ENCODE peak calls at places on chromosomes 4 and X, in seven cellular contexts. W, R, Z, M, Q, X and N are unnamed samples. For H3K4me1, the result is how much of the 10 kb centered on the place peaks cover.

GRCh38 chrX:74395556-74395955 is 25.7 kb upstream of the SLC16A2 start:
- DNase-seq in W (no peak), R (no peak), Z (no peak), M (no peak), Q (no peak), X (no peak), N (no peak)

GRCh38 chr4:61380865-61381264 is 180.7 kb downstream of the ADGRL3 start:
- DNase-seq in W (no peak), R (no peak), Z (no peak), M (no peak), Q (no peak), X (no peak), N (no peak)

GRCh38 chr4:10096201-10096975 is 20.2 kb downstream of the WDR1 start:
- DNase-seq in W (no peak), R (no peak), Z (peak), M (peak), Q (no peak), X (peak), N (peak)

GRCh38 chr4:130545596-130545995 is 1449.6 kb downstream of the C4orf33 start:
- DNase-seq in W (no peak), R (no peak), Z (no peak), M (no peak), Q (no peak), X (no peak), N (no peak)

GRCh38 chr4:4837921-4838601 is 21.4 kb upstream of the MSX1 start:
- DNase-seq in W (no peak), R (no peak), Z (no peak), M (no peak), Q (no peak), X (no peak), N (no peak)

GRCh38 chr4:25178838-25179261 is 18.6 kb upstream of the SEPSECS start:
- DNase-seq in W (no peak), R (peak), Z (no peak), M (no peak), Q (no peak), X (no peak), N (no peak)

GRCh38 chr4:139913398-139913990 is 240.5 kb downstream of the MAML3 start:
- DNase-seq in W (no peak), R (peak), Z (no peak), M (no peak), Q (no peak), X (no peak), N (no peak)

GRCh38 chr4:73576366-73576765 is 43.9 kb downstream of the RASSF6 start:
- DNase-seq in W (no peak), R (no peak), Z (no peak), M (no peak), Q (no peak), X (no peak), N (no peak)

GRCh38 chrX:111098874-111099273 is 2.9 kb downstream of the PAK3 start:
- DNase-seq in W (no peak), R (peak), Z (peak), M (peak), Q (peak), X (no peak), N (peak)

GRCh38 chr4:147103403-147103946 is 157.8 kb upstream of the TTC29 start:
- DNase-seq in W (no peak), R (no peak), Z (no peak), M (no peak), Q (no peak), X (no peak), N (peak)

GRCh38 chr4:67883902-67884301 is at the start of gene TMPRSS11D:
- DNase-seq in W (no peak), R (no peak), Z (no peak), M (no peak), Q (no peak), X (no peak), N (no peak)

GRCh38 chrX:144566592-144566991 is 680.7 kb upstream of the SPANXN1 start:
- DNase-seq in W (no peak), R (no peak), Z (no peak), M (no peak), Q (no peak), X (no peak), N (no peak)

GRCh38 chr4:30973993-30974392 is 253.8 kb downstream of the PCDH7 start:
- DNase-seq in W (no peak), R (no peak), Z (no peak), M (no peak), Q (no peak), X (no peak), N (no peak)

GRCh38 chrX:97267376-97267775 is 383.7 kb downstream of the RPA4 start:
- DNase-seq in W (no peak), R (no peak), Z (no peak), M (no peak), Q (no peak), X (no peak), N (no peak)

GRCh38 chrX:103439161-103439560 is 62.8 kb downstream of the BEX3 start:
- DNase-seq in W (no peak), R (no peak), Z (no peak), M (no peak), Q (no peak), X (no peak), N (no peak)

GRCh38 chrX:119688856-119689455 is 4.0 kb downstream of the SEPTIN6 start:
- DNase-seq in W (no peak), R (no peak), Z (no peak), M (no peak), Q (no peak), X (no peak), N (no peak)

GRCh38 chrX:150465856-150466775 is 102.3 kb upstream of the MTM1 start:
- DNase-seq in W (no peak), R (no peak), Z (no peak), M (no peak), Q (no peak), X (no peak), N (no peak)

GRCh38 chr4:144582105-144582850 is 63.7 kb upstream of the HHIP start:
- DNase-seq in W (no peak), R (no peak), Z (no peak), M (no peak), Q (no peak), X (no peak), N (no peak)

GRCh38 chrX:147901476-147902126 is 10.1 kb upstream of the FMR1 start:
- DNase-seq in W (no peak), R (no peak), Z (no peak), M (no peak), Q (no peak), X (no peak), N (no peak)

GRCh38 chr4:174764105-174764729 is 64.8 kb downstream of the GLRA3 start:
- DNase-seq in W (no peak), R (peak), Z (peak), M (peak), Q (peak), X (no peak), N (peak)

GRCh38 chr4:73224886-73225285 is 33.7 kb downstream of the ANKRD17 start:
- DNase-seq in W (no peak), R (no peak), Z (no peak), M (no peak), Q (no peak), X (no peak), N (no peak)

GRCh38 chr4:36719425-36719824 is 438.0 kb downstream of the DTHD1 start:
- DNase-seq in W (no peak), R (no peak), Z (no peak), M (no peak), Q (no peak), X (no peak), N (no peak)

GRCh38 chrX:56783450-56783831 is 54.4 kb downstream of the NBDY start:
- DNase-seq in W (no peak), R (no peak), Z (no peak), M (no peak), Q (peak), X (peak), N (no peak)

GRCh38 chr4:8021796-8022195 is 82.1 kb upstream of the AFAP1 start:
- DNase-seq in W (no peak), R (no peak), Z (no peak), M (no peak), Q (peak), X (no peak), N (no peak)

GRCh38 chr4:151850751-151851150 is 89.9 kb upstream of the GATB start:
- DNase-seq in W (no peak), R (no peak), Z (no peak), M (no peak), Q (no peak), X (no peak), N (no peak)

DNA sequence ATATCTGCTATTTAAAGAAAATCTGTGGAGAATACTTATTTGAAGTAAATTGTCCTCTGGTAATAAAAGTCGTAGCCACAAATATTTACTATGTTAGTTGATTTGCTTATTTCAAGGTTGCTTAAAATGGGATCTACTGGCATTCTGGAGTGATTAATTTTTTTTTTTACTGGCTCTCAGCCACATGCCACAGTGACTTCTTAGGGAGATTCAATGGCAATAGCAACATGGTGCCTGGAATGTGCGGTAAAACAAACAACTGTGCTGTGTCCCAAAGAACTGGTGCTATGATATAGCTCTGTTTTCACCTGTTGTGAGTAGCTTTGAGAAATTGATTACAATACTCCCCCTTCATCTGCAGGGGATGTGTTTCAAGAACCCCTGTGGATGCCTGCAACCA is 324.3 kb downstream of the GPAT3 start:
- DNase-seq in W (no peak), R (no peak), Z (no peak), M (no peak), Q (no peak), X (no peak), N (no peak)
- TF ChIP-seq SIN3A in W (no peak), R (no peak), Z (no peak), M (no peak), Q (no peak), X (no peak), N (no peak)

GRCh38 chrX:25561190-25561589 is 545.4 kb upstream of the ARX start:
- DNase-seq in W (no peak), R (no peak), Z (no peak), M (no peak), Q (no peak), X (no peak), N (no peak)
- TF ChIP-seq POLR2AphosphoS5 in W (no peak), R (no peak), Z (no peak), M (no peak), Q (no peak), X (no peak), N (no peak)

GRCh38 chr4:1570291-1571164 is 113.6 kb downstream of the FAM53A start:
- DNase-seq in W (no peak), R (no peak), Z (no peak), M (no peak), Q (no peak), X (no peak), N (no peak)

GRCh38 chr4:1567808-1568581 is 116.1 kb downstream of the FAM53A start:
- DNase-seq in W (no peak), R (no peak), Z (no peak), M (peak), Q (no peak), X (no peak), N (no peak)

GRCh38 chr4:1568855-1569460 is 115.2 kb downstream of the FAM53A start:
- DNase-seq in W (no peak), R (no peak), Z (no peak), M (no peak), Q (no peak), X (no peak), N (no peak)

GRCh38 chr4:1571165-1571908 is 112.8 kb downstream of the FAM53A start:
- DNase-seq in W (no peak), R (no peak), Z (no peak), M (no peak), Q (no peak), X (no peak), N (no peak)

DNA sequence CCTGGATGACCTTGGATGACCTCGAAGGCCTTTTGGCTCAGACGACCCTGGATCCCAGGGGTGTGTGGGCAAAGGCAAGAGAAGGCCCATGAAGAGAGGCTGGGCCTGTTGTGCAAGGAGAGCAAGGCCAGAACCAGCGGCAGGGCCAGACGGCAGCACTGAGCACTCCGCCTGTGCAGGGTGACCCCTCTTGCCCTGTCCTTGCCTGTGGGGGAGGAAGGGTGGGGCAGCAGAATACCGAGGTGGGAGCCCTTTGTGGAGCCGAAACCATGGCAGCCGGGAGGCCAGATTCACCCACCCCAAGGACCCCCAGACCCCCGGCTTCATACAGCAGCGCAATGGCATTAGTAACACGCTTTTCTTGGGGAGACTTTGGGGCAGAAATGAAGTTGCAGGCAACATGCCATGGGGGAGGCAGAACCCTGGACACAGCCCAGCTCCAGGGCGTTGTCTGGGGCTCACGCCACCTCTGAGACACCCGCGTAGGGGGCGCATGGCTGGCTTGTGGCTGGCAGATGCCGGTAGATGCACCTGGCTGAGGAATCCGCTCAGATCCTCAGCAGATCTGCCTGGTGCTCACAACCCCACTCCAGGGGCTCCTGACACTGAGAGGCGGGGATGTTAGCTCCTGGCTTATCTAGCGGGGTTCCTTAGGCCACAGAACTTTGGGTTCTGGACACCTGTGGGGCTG is 114.5 kb downstream of the FAM53A start:
- DNase-seq in W (no peak), R (no peak), Z (no peak), M (no peak), Q (no peak), X (no peak), N (no peak)
- H3K4me1 ChIP-seq in W (under half), R (under half), Z (under half), M (half or more), Q (under half), X (under half), N (under half)

GRCh38 chrX:106752101-106752678 is 25.7 kb downstream of the RNF128 start:
- DNase-seq in W (no peak), R (no peak), Z (no peak), M (no peak), Q (no peak), X (no peak), N (no peak)
- TF ChIP-seq SIN3A in W (no peak), R (no peak), Z (no peak), M (no peak), Q (no peak), X (no peak), N (no peak)

GRCh38 chr4:88018471-88018870 is 11.0 kb downstream of the PKD2 start:
- DNase-seq in W (no peak), R (no peak), Z (no peak), M (no peak), Q (no peak), X (no peak), N (no peak)
- TF ChIP-seq POLR2AphosphoS5 in W (no peak), R (no peak), Z (no peak), M (no peak), Q (no peak), X (no peak), N (no peak)

GRCh38 chr4:184376923-184377322 is 97.4 kb downstream of the IRF2 start:
- DNase-seq in W (no peak), R (no peak), Z (no peak), M (no peak), Q (no peak), X (no peak), N (no peak)
- H3K4me1 ChIP-seq in W (under half), R (under half), Z (under half), M (under half), Q (under half), X (under half), N (under half)

GRCh38 chr4:6772223-6772928 is 10.2 kb upstream of the KIAA0232 start:
- DNase-seq in W (no peak), R (no peak), Z (no peak), M (no peak), Q (no peak), X (no peak), N (no peak)

GRCh38 chr4:6770581-6771228 is 11.8 kb upstream of the KIAA0232 start:
- DNase-seq in W (no peak), R (no peak), Z (no peak), M (no peak), Q (no peak), X (no peak), N (no peak)

GRCh38 chr4:6773616-6774540 is 8.6 kb upstream of the KIAA0232 start:
- DNase-seq in W (no peak), R (peak), Z (no peak), M (no peak), Q (no peak), X (no peak), N (no peak)

GRCh38 chr4:6771229-6771671 is 11.3 kb upstream of the KIAA0232 start:
- DNase-seq in W (no peak), R (no peak), Z (no peak), M (no peak), Q (no peak), X (no peak), N (no peak)

GRCh38 chr4:6773106-6773505 is 9.4 kb upstream of the KIAA0232 start:
- DNase-seq in W (no peak), R (no peak), Z (no peak), M (no peak), Q (no peak), X (no peak), N (no peak)
- TF ChIP-seq SIN3A in W (no peak), R (no peak), Z (no peak), M (no peak), Q (no peak), X (no peak), N (no peak)

DNA sequence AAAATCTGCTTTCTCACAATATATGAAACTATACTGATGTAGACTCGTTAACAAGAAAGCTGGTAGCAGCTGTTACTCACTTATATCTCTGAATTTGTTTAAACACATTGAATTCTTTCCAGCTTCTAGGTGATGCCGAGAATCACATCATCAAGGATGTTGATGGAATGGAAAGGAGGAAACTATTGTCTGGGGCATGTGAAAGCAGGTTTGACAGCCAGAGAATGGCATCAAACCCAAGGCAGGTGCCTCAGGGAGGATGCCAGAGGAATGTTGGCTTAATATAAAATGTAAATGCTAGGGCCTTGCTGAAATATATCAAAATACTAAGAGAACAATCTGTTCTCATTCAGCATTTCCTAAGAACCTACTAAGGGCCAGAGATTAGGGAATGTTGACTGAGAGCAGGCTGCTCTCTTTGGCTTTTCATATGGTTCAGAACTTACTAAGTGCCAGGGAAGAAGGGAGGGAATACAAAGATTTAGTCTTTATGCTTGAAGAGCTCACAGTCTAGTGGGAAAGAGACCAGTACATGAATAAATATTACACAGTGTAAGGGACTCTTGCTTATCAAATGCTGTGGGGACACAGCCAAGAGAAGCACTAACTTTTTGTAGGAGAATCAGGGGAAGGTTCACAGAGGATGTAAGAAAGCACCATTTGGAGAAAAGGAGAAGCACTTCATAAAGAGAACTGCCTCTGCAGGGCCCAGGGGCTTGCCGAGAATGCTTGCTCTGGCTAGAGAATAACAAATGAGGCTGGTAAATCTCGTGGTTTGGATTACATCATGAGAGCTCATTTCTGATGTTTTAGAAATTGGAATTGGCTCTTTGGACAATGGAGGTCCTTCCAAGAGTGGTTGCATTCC is 14.7 kb downstream of the SLIT2 start:
- DNase-seq in W (no peak), R (no peak), Z (no peak), M (no peak), Q (no peak), X (no peak), N (no peak)
- TF ChIP-seq POLR2AphosphoS5 in W (no peak), R (no peak), Z (no peak), M (no peak), Q (no peak), X (no peak), N (no peak)

GRCh38 chr4:87032884-87033533 is 98.2 kb downstream of the AFF1 start:
- DNase-seq in W (no peak), R (peak), Z (no peak), M (no peak), Q (no peak), X (no peak), N (no peak)

GRCh38 chr4:87030606-87031441 is 96.0 kb downstream of the AFF1 start:
- DNase-seq in W (no peak), R (no peak), Z (no peak), M (no peak), Q (peak), X (no peak), N (no peak)

GRCh38 chr4:87029356-87029755 is 94.5 kb downstream of the AFF1 start:
- DNase-seq in W (no peak), R (no peak), Z (no peak), M (no peak), Q (no peak), X (no peak), N (no peak)

GRCh38 chr4:87031946-87032345 is 97.1 kb downstream of the AFF1 start:
- DNase-seq in W (no peak), R (no peak), Z (no peak), M (no peak), Q (no peak), X (no peak), N (no peak)

GRCh38 chr4:87030124-87030523 is 95.3 kb downstream of the AFF1 start:
- DNase-seq in W (no peak), R (no peak), Z (no peak), M (no peak), Q (no peak), X (no peak), N (no peak)
- H3K4me1 ChIP-seq in W (under half), R (half or more), Z (under half), M (under half), Q (under half), X (half or more), N (under half)